ENCODE peak calls at places on chromosome 19, in ten cellular contexts. One of them, this sample, is unnamed. For H3K36me3, the result is how much of the 10 kb centered on the place peaks cover.

GRCh38 chr19:37930416-37930815 is 23.4 kb downstream of the SIPA1L3 start:
- DNase-seq in transverse colon: no peak
- DNase-seq in stomach: peak
- DNase-seq in suprapubic skin: no peak
- DNase-seq in tibial nerve: no peak
- DNase-seq in K562: no peak
- DNase-seq in SK-N-SH: no peak
- DNase-seq in sigmoid colon: no peak
- DNase-seq in GM12878: no peak
- DNase-seq in HepG2: peak
- DNase-seq in this sample: no peak

GRCh38 chr19:3433805-3434540 is 46.4 kb downstream of the SMIM24 start:
- DNase-seq in suprapubic skin: no peak
- DNase-seq in K562: no peak
- DNase-seq in tibial nerve: no peak
- DNase-seq in transverse colon: no peak
- DNase-seq in GM12878: no peak
- DNase-seq in SK-N-SH: no peak
- DNase-seq in sigmoid colon: no peak
- DNase-seq in HepG2: no peak
- DNase-seq in stomach: no peak
- DNase-seq in this sample: no peak

GRCh38 chr19:5210556-5210955 is 130.1 kb downstream of the PTPRS start:
- DNase-seq in suprapubic skin: no peak
- DNase-seq in sigmoid colon: no peak
- DNase-seq in SK-N-SH: no peak
- DNase-seq in transverse colon: no peak
- DNase-seq in GM12878: no peak
- DNase-seq in K562: no peak
- DNase-seq in stomach: no peak
- DNase-seq in tibial nerve: no peak
- DNase-seq in HepG2: no peak
- DNase-seq in this sample: no peak

GRCh38 chr19:15285896-15286591 is 46.3 kb downstream of the BRD4 start:
- DNase-seq in transverse colon: no peak
- DNase-seq in stomach: no peak
- DNase-seq in suprapubic skin: no peak
- DNase-seq in SK-N-SH: no peak
- DNase-seq in tibial nerve: no peak
- DNase-seq in HepG2: no peak
- DNase-seq in K562: no peak
- DNase-seq in sigmoid colon: no peak
- DNase-seq in GM12878: peak
- DNase-seq in this sample: no peak

GRCh38 chr19:35959968-35960320 is 23.8 kb downstream of the LRFN3 start:
- DNase-seq in sigmoid colon: no peak
- DNase-seq in transverse colon: no peak
- DNase-seq in suprapubic skin: no peak
- DNase-seq in stomach: no peak
- DNase-seq in tibial nerve: no peak
- DNase-seq in K562: no peak
- DNase-seq in GM12878: no peak
- DNase-seq in HepG2: no peak
- DNase-seq in SK-N-SH: no peak
- DNase-seq in this sample: no peak

GRCh38 chr19:19774354-19775033 is 41.6 kb upstream of the ZNF14 start:
- DNase-seq in sigmoid colon: no peak
- DNase-seq in suprapubic skin: no peak
- DNase-seq in stomach: no peak
- DNase-seq in tibial nerve: no peak
- DNase-seq in SK-N-SH: no peak
- DNase-seq in HepG2: no peak
- DNase-seq in K562: no peak
- DNase-seq in GM12878: no peak
- DNase-seq in transverse colon: no peak
- DNase-seq in this sample: no peak

GRCh38 chr19:493391-494170 is 2.7 kb upstream of the MADCAM1 start:
- DNase-seq in SK-N-SH: no peak
- DNase-seq in tibial nerve: no peak
- DNase-seq in transverse colon: no peak
- DNase-seq in K562: no peak
- DNase-seq in stomach: no peak
- DNase-seq in GM12878: no peak
- DNase-seq in suprapubic skin: no peak
- DNase-seq in HepG2: no peak
- DNase-seq in sigmoid colon: no peak
- DNase-seq in this sample: no peak

GRCh38 chr19:1748115-1748702 is 5.1 kb upstream of the ONECUT3 start:
- DNase-seq in GM12878: no peak
- DNase-seq in suprapubic skin: no peak
- DNase-seq in HepG2: no peak
- DNase-seq in stomach: peak
- DNase-seq in tibial nerve: no peak
- DNase-seq in sigmoid colon: no peak
- DNase-seq in transverse colon: peak
- DNase-seq in SK-N-SH: no peak
- DNase-seq in K562: no peak
- DNase-seq in this sample: no peak

GRCh38 chr19:35935911-35936737 is at the start of gene LRFN3:
- DNase-seq in sigmoid colon: peak
- DNase-seq in tibial nerve: peak
- DNase-seq in HepG2: peak
- DNase-seq in transverse colon: peak
- DNase-seq in K562: peak
- DNase-seq in GM12878: no peak
- DNase-seq in stomach: peak
- DNase-seq in suprapubic skin: peak
- DNase-seq in SK-N-SH: peak
- DNase-seq in this sample: peak

GRCh38 chr19:41895745-41896580 is 13.0 kb downstream of the ARHGEF1 start:
- DNase-seq in K562: no peak
- DNase-seq in GM12878: no peak
- DNase-seq in stomach: no peak
- DNase-seq in suprapubic skin: no peak
- DNase-seq in sigmoid colon: no peak
- DNase-seq in HepG2: no peak
- DNase-seq in tibial nerve: no peak
- DNase-seq in transverse colon: no peak
- DNase-seq in SK-N-SH: no peak
- DNase-seq in this sample: no peak

GRCh38 chr19:52369463-52370340 is at the start of gene ZNF880:
- DNase-seq in sigmoid colon: peak
- DNase-seq in tibial nerve: peak
- DNase-seq in suprapubic skin: peak
- DNase-seq in SK-N-SH: peak
- DNase-seq in HepG2: no peak
- DNase-seq in transverse colon: peak
- DNase-seq in K562: peak
- DNase-seq in GM12878: peak
- DNase-seq in stomach: peak
- DNase-seq in this sample: peak

GRCh38 chr19:35063940-35064818 is 22.7 kb downstream of the HPN start:
- DNase-seq in GM12878: no peak
- DNase-seq in tibial nerve: no peak
- DNase-seq in stomach: no peak
- DNase-seq in SK-N-SH: no peak
- DNase-seq in HepG2: no peak
- DNase-seq in transverse colon: no peak
- DNase-seq in K562: no peak
- DNase-seq in sigmoid colon: no peak
- DNase-seq in suprapubic skin: no peak
- DNase-seq in this sample: no peak

GRCh38 chr19:1263198-1263597 is 5.9 kb upstream of the CIRBP start:
- DNase-seq in GM12878: no peak
- DNase-seq in sigmoid colon: no peak
- DNase-seq in stomach: no peak
- DNase-seq in SK-N-SH: no peak
- DNase-seq in transverse colon: no peak
- DNase-seq in K562: no peak
- DNase-seq in HepG2: no peak
- DNase-seq in tibial nerve: no peak
- DNase-seq in suprapubic skin: no peak
- DNase-seq in this sample: no peak

GRCh38 chr19:50568321-50569022 is at the start of gene LRRC4B:
- DNase-seq in stomach: no peak
- DNase-seq in GM12878: no peak
- DNase-seq in SK-N-SH: peak
- DNase-seq in suprapubic skin: no peak
- DNase-seq in transverse colon: no peak
- DNase-seq in tibial nerve: no peak
- DNase-seq in HepG2: no peak
- DNase-seq in K562: peak
- DNase-seq in sigmoid colon: no peak
- DNase-seq in this sample: peak
- TF ChIP-seq EP300 in stomach: no peak
- TF ChIP-seq EP300 in GM12878: no peak
- TF ChIP-seq EP300 in SK-N-SH: no peak
- TF ChIP-seq EP300 in suprapubic skin: no peak
- TF ChIP-seq EP300 in transverse colon: no peak
- TF ChIP-seq EP300 in tibial nerve: no peak
- TF ChIP-seq EP300 in HepG2: no peak
- TF ChIP-seq EP300 in K562: no peak
- TF ChIP-seq EP300 in sigmoid colon: no peak
- TF ChIP-seq EP300 in this sample: no peak

GRCh38 chr19:9608912-9609311 is 12.1 kb downstream of the ZNF561 start:
- DNase-seq in GM12878: no peak
- DNase-seq in SK-N-SH: no peak
- DNase-seq in stomach: no peak
- DNase-seq in K562: no peak
- DNase-seq in HepG2: no peak
- DNase-seq in tibial nerve: no peak
- DNase-seq in suprapubic skin: no peak
- DNase-seq in sigmoid colon: no peak
- DNase-seq in transverse colon: no peak
- DNase-seq in this sample: no peak
- H3K36me3 ChIP-seq in GM12878: under half
- H3K36me3 ChIP-seq in SK-N-SH: under half
- H3K36me3 ChIP-seq in stomach: half or more
- H3K36me3 ChIP-seq in K562: under half
- H3K36me3 ChIP-seq in HepG2: under half
- H3K36me3 ChIP-seq in tibial nerve: under half
- H3K36me3 ChIP-seq in suprapubic skin: under half
- H3K36me3 ChIP-seq in sigmoid colon: half or more
- H3K36me3 ChIP-seq in transverse colon: under half
- H3K36me3 ChIP-seq in this sample: under half

GRCh38 chr19:39847525-39847924 is 1.3 kb upstream of the FBL start:
- DNase-seq in GM12878: no peak
- DNase-seq in tibial nerve: no peak
- DNase-seq in HepG2: peak
- DNase-seq in sigmoid colon: no peak
- DNase-seq in stomach: no peak
- DNase-seq in transverse colon: no peak
- DNase-seq in suprapubic skin: no peak
- DNase-seq in K562: no peak
- DNase-seq in SK-N-SH: no peak
- DNase-seq in this sample: no peak

GRCh38 chr19:39846176-39846677 is at the start of gene FBL:
- DNase-seq in tibial nerve: peak
- DNase-seq in GM12878: peak
- DNase-seq in suprapubic skin: peak
- DNase-seq in stomach: peak
- DNase-seq in K562: peak
- DNase-seq in SK-N-SH: peak
- DNase-seq in HepG2: peak
- DNase-seq in transverse colon: peak
- DNase-seq in sigmoid colon: peak
- DNase-seq in this sample: peak

GRCh38 chr19:39848392-39848791 is 2.2 kb upstream of the FBL start:
- DNase-seq in sigmoid colon: no peak
- DNase-seq in GM12878: no peak
- DNase-seq in suprapubic skin: no peak
- DNase-seq in transverse colon: no peak
- DNase-seq in SK-N-SH: no peak
- DNase-seq in stomach: no peak
- DNase-seq in K562: no peak
- DNase-seq in HepG2: no peak
- DNase-seq in tibial nerve: no peak
- DNase-seq in this sample: no peak

GRCh38 chr19:39845621-39846175 is 481 bp downstream of the FBL start:
- DNase-seq in HepG2: no peak
- DNase-seq in SK-N-SH: peak
- DNase-seq in tibial nerve: no peak
- DNase-seq in K562: peak
- DNase-seq in suprapubic skin: no peak
- DNase-seq in transverse colon: no peak
- DNase-seq in stomach: no peak
- DNase-seq in sigmoid colon: no peak
- DNase-seq in GM12878: no peak
- DNase-seq in this sample: peak

GRCh38 chr19:39846678-39847486 is 703 bp upstream of the FBL start:
- DNase-seq in tibial nerve: no peak
- DNase-seq in K562: peak
- DNase-seq in suprapubic skin: no peak
- DNase-seq in GM12878: no peak
- DNase-seq in sigmoid colon: no peak
- DNase-seq in transverse colon: peak
- DNase-seq in stomach: no peak
- DNase-seq in SK-N-SH: no peak
- DNase-seq in HepG2: no peak
- DNase-seq in this sample: no peak
- TF ChIP-seq CTCF in tibial nerve: no peak
- TF ChIP-seq CTCF in K562: no peak
- TF ChIP-seq CTCF in suprapubic skin: no peak
- TF ChIP-seq CTCF in GM12878: no peak
- TF ChIP-seq CTCF in sigmoid colon: no peak
- TF ChIP-seq CTCF in transverse colon: no peak
- TF ChIP-seq CTCF in stomach: no peak
- TF ChIP-seq CTCF in SK-N-SH: no peak
- TF ChIP-seq CTCF in HepG2: no peak
- TF ChIP-seq CTCF in this sample: no peak

GRCh38 chr19:48551437-48552302 is at the start of gene SULT2B1:
- DNase-seq in transverse colon: peak
- DNase-seq in HepG2: no peak
- DNase-seq in GM12878: no peak
- DNase-seq in sigmoid colon: no peak
- DNase-seq in tibial nerve: no peak
- DNase-seq in suprapubic skin: no peak
- DNase-seq in stomach: peak
- DNase-seq in K562: no peak
- DNase-seq in SK-N-SH: peak
- DNase-seq in this sample: no peak

GRCh38 chr19:48552406-48553322 is 692 bp downstream of the SULT2B1 start:
- DNase-seq in sigmoid colon: no peak
- DNase-seq in tibial nerve: no peak
- DNase-seq in K562: no peak
- DNase-seq in suprapubic skin: no peak
- DNase-seq in transverse colon: no peak
- DNase-seq in GM12878: no peak
- DNase-seq in SK-N-SH: no peak
- DNase-seq in HepG2: no peak
- DNase-seq in stomach: no peak
- DNase-seq in this sample: no peak

GRCh38 chr19:48554385-48555091 is 2.6 kb downstream of the SULT2B1 start:
- DNase-seq in SK-N-SH: no peak
- DNase-seq in stomach: no peak
- DNase-seq in K562: no peak
- DNase-seq in HepG2: peak
- DNase-seq in suprapubic skin: no peak
- DNase-seq in sigmoid colon: no peak
- DNase-seq in transverse colon: no peak
- DNase-seq in GM12878: no peak
- DNase-seq in tibial nerve: no peak
- DNase-seq in this sample: no peak

GRCh38 chr19:48556163-48556562 is 4.2 kb downstream of the SULT2B1 start:
- DNase-seq in GM12878: no peak
- DNase-seq in K562: no peak
- DNase-seq in HepG2: peak
- DNase-seq in tibial nerve: no peak
- DNase-seq in stomach: no peak
- DNase-seq in transverse colon: peak
- DNase-seq in suprapubic skin: no peak
- DNase-seq in SK-N-SH: no peak
- DNase-seq in sigmoid colon: no peak
- DNase-seq in this sample: no peak

GRCh38 chr19:48553676-48554384 is 1.9 kb downstream of the SULT2B1 start:
- DNase-seq in HepG2: peak
- DNase-seq in K562: peak
- DNase-seq in transverse colon: peak
- DNase-seq in SK-N-SH: peak
- DNase-seq in suprapubic skin: no peak
- DNase-seq in sigmoid colon: peak
- DNase-seq in stomach: peak
- DNase-seq in tibial nerve: no peak
- DNase-seq in GM12878: no peak
- DNase-seq in this sample: no peak
- TF ChIP-seq EP300 in HepG2: no peak
- TF ChIP-seq EP300 in K562: peak
- TF ChIP-seq EP300 in transverse colon: no peak
- TF ChIP-seq EP300 in SK-N-SH: no peak
- TF ChIP-seq EP300 in suprapubic skin: no peak
- TF ChIP-seq EP300 in sigmoid colon: no peak
- TF ChIP-seq EP300 in stomach: no peak
- TF ChIP-seq EP300 in tibial nerve: no peak
- TF ChIP-seq EP300 in GM12878: no peak
- TF ChIP-seq EP300 in this sample: no peak